ENCODE peak calls at places on chromosome X, in eight cellular contexts. B is left lung, L is GM13976, Q is H4, Z is upper lobe of right lung, U is renal cortical epithelial cell, K is HuH-7, V is NCI-H1092 treated with DMSO at 0.1 percent for 48 hours. W is an unnamed sample.
A peak's percentile ranks its signal among the peaks of the same experiment; 100 is the strongest.

GRCh38 chrX:29851971-29852605 is 363.3 kb upstream of the MAGEB2 start:
- DNase-seq in U (no peak), V (no peak), L (no peak), K (no peak), Z (no peak), Q (no peak), B (no peak), W (no peak)

GRCh38 chrX:152204919-152205318 is 66.5 kb upstream of the MAGEA10 start:
- DNase-seq in B (no peak), U (no peak), V (no peak), Q (no peak), Z (no peak), L (no peak), K (no peak), W (no peak)

GRCh38 chrX:10111364-10112148 is 45.2 kb upstream of the CLCN4 start:
- DNase-seq in U (no peak), Z (no peak), V (no peak), B (no peak), Q (no peak), L (peak; percentile 57), K (no peak), W (peak; percentile 37)

GRCh38 chrX:18640686-18641085 is 31.2 kb downstream of the RS1 start:
- DNase-seq in Z (no peak), Q (no peak), B (no peak), L (no peak), U (no peak), K (no peak), V (no peak), W (no peak)

GRCh38 chrX:17967888-17968287 is 106.8 kb upstream of the RAI2 start:
- DNase-seq in L (no peak), U (no peak), K (no peak), Z (no peak), B (no peak), Q (no peak), V (peak; percentile 86), W (no peak)

GRCh38 chrX:103664363-103664762 is 22.1 kb downstream of the MORF4L2 start:
- DNase-seq in U (no peak), Z (no peak), K (no peak), V (no peak), L (no peak), Q (no peak), B (no peak), W (no peak)

GRCh38 chrX:70046978-70047377 is 2.8 kb downstream of the AWAT2 start:
- DNase-seq in K (no peak), U (no peak), Z (no peak), Q (no peak), B (no peak), V (no peak), L (no peak), W (no peak)

GRCh38 chrX:70033348-70033747 is 16.4 kb downstream of the AWAT2 start:
- DNase-seq in K (peak; percentile 40), B (no peak), Q (peak; percentile 34), V (peak; percentile 20), Z (peak; percentile 64), L (peak; percentile 53), U (no peak), W (no peak)

GRCh38 chrX:154046262-154046771 is 26.6 kb upstream of the IRAK1 start:
- DNase-seq in U (no peak), K (no peak), B (no peak), V (no peak), Q (peak; percentile 56), Z (no peak), L (no peak), W (peak; percentile 45)

GRCh38 chrX:30948626-30949025 is 59.6 kb upstream of the TAB3 start:
- DNase-seq in Z (no peak), U (no peak), V (no peak), K (no peak), Q (no peak), L (no peak), B (no peak), W (no peak)

GRCh38 chrX:16002185-16002584 is 121.2 kb upstream of the GRPR start:
- DNase-seq in Z (no peak), B (no peak), Q (peak; percentile 4), L (no peak), K (no peak), V (no peak), U (peak; percentile 20), W (no peak)

GRCh38 chrX:45623266-45623665 is 422.6 kb upstream of the DIPK2B start:
- DNase-seq in V (no peak), Z (no peak), U (peak; percentile 98), Q (peak; percentile 91), K (no peak), B (no peak), L (no peak), W (no peak)

GRCh38 chrX:124232523-124233201 is 99.8 kb upstream of the TEX13D start:
- DNase-seq in U (no peak), V (no peak), K (no peak), Q (peak; percentile 32), L (no peak), B (no peak), Z (no peak), W (no peak)

GRCh38 chrX:69082055-69082752 is 83.0 kb downstream of the PJA1 start:
- DNase-seq in Q (no peak), Z (no peak), V (no peak), L (no peak), B (no peak), K (no peak), U (no peak), W (no peak)

GRCh38 chrX:10648608-10649007 is 28.2 kb upstream of the MID1 start:
- DNase-seq in K (no peak), Q (peak; percentile 65), U (peak; percentile 19), L (no peak), Z (no peak), V (no peak), B (no peak), W (no peak)

GRCh38 chrX:153750126-153750774 is 13.8 kb upstream of the PLXNB3 start:
- DNase-seq in B (no peak), V (no peak), U (no peak), Q (no peak), L (no peak), Z (no peak), K (no peak), W (no peak)

GRCh38 chrX:132564026-132564425 is 75.2 kb upstream of the MBNL3 start:
- DNase-seq in B (no peak), Z (no peak), K (no peak), U (no peak), V (no peak), L (no peak), Q (peak; percentile 90), W (no peak)

GRCh38 chrX:132404266-132404665 is 84.6 kb downstream of the MBNL3 start:
- DNase-seq in B (no peak), U (no peak), V (no peak), Z (no peak), L (no peak), K (no peak), Q (no peak), W (no peak)

GRCh38 chrX:71095971-71096701 is 485 bp downstream of the FOXO4 start:
- DNase-seq in B (no peak), Q (no peak), L (peak; percentile 68), V (peak; percentile 28), Z (no peak), U (peak; percentile 5), K (no peak), W (no peak)

GRCh38 chrX:45422216-45422925 is 221.7 kb upstream of the DIPK2B start:
- DNase-seq in Q (no peak), B (no peak), Z (no peak), V (no peak), U (no peak), K (no peak), L (no peak), W (no peak)

GRCh38 chrX:30483996-30484395 is 93.6 kb downstream of the TASL start:
- DNase-seq in Z (no peak), Q (no peak), U (no peak), B (no peak), L (no peak), V (no peak), K (no peak), W (no peak)

GRCh38 chrX:38052096-38052495 is 45.7 kb downstream of the SYTL5 start:
- DNase-seq in V (no peak), B (no peak), K (no peak), Z (no peak), Q (peak; percentile 84), U (peak; percentile 96), L (no peak), W (no peak)

GRCh38 chrX:112341598-112341997 is 259.0 kb upstream of the TRPC5 start:
- DNase-seq in Z (no peak), V (no peak), K (no peak), Q (no peak), B (no peak), U (no peak), L (no peak), W (no peak)

GRCh38 chrX:119230850-119231249 is 5.2 kb upstream of the PGRMC1 start:
- DNase-seq in B (no peak), L (no peak), V (no peak), U (no peak), K (no peak), Z (no peak), Q (no peak), W (no peak)

GRCh38 chrX:14776901-14777300 is 96.0 kb downstream of the FANCB start:
- DNase-seq in U (no peak), K (no peak), Q (no peak), V (no peak), L (no peak), B (no peak), Z (no peak), W (no peak)

GRCh38 chrX:19194285-19195242 is 72.3 kb upstream of the ADGRG2 start:
- DNase-seq in Z (no peak), B (no peak), V (no peak), K (no peak), Q (no peak), L (no peak), U (no peak), W (no peak)

GRCh38 chrX:73830489-73831414 is 267.8 kb downstream of the CHIC1 start:
- DNase-seq in L (no peak), Z (no peak), K (no peak), B (no peak), U (no peak), V (no peak), Q (no peak), W (no peak)

GRCh38 chrX:18888281-18888680 is 95.6 kb downstream of the PHKA2 start:
- DNase-seq in V (no peak), U (no peak), Z (no peak), B (no peak), L (no peak), Q (no peak), K (no peak), W (no peak)